ENCODE peak calls at places on chromosome 1, in nine cellular contexts. A is hepatocyte, K is esophagus squamous epithelium, E is LNCaP clone FGC, R is AG10803, V is tibial artery, O is progenitor cell of endocrine pancreas, B is kidney epithelial cell, X is PC-3. W is an unnamed sample.

GRCh38 chr1:35558374-35559316 is 1.0 kb downstream of the NCDN start:
- DNase-seq in V (no peak), A (peak; percentile 57), O (no peak), K (no peak), R (no peak), E (no peak), X (no peak), B (no peak), W (no peak)

GRCh38 chr1:203172184-203173115 is 3.2 kb downstream of the MYBPH start:
- DNase-seq in O (peak; percentile 59), A (peak; percentile 64), R (peak; percentile 64), X (peak; percentile 81), B (no peak), V (no peak), E (peak; percentile 25), K (no peak), W (no peak)

GRCh38 chr1:203103201-203103600 is 17.4 kb upstream of the MYOG start:
- DNase-seq in K (no peak), O (no peak), E (no peak), A (no peak), B (no peak), R (peak; percentile 31), V (no peak), X (no peak), W (peak; percentile 0)

GRCh38 chr1:114671011-114671938 is 1.4 kb upstream of the DENND2C start:
- DNase-seq in V (no peak), B (no peak), R (peak; percentile 16), X (peak; percentile 48), A (no peak), K (no peak), E (no peak), O (no peak), W (no peak)

GRCh38 chr1:147897030-147897756 is 5.4 kb upstream of the GJA8 start:
- DNase-seq in K (no peak), R (no peak), X (peak; percentile 38), A (peak; percentile 34), B (no peak), O (no peak), V (no peak), E (no peak), W (no peak)

GRCh38 chr1:221497051-221497450 is 244.8 kb downstream of the DUSP10 start:
- DNase-seq in K (no peak), X (no peak), O (no peak), A (no peak), E (no peak), B (no peak), R (peak; percentile 20), V (no peak), W (no peak)

GRCh38 chr1:76659171-76659940 is 207.9 kb upstream of the ST6GALNAC5 start:
- DNase-seq in X (peak; percentile 11), R (no peak), O (no peak), B (no peak), V (no peak), A (no peak), K (no peak), E (no peak), W (no peak)

GRCh38 chr1:206899717-206900116 is 2.5 kb downstream of the IL24 start:
- DNase-seq in B (no peak), E (no peak), R (no peak), O (no peak), X (no peak), K (no peak), V (no peak), A (no peak), W (peak; percentile 26)

GRCh38 chr1:89516055-89516454 is 8.6 kb upstream of the LRRC8B start:
- DNase-seq in V (no peak), A (peak; percentile 12), R (peak; percentile 52), E (no peak), B (peak; percentile 45), K (no peak), X (peak; percentile 92), O (no peak), W (no peak)

GRCh38 chr1:2554621-2555387 is 1.4 kb upstream of the TNFRSF14 start:
- DNase-seq in R (no peak), O (no peak), X (peak; percentile 34), K (no peak), E (no peak), B (no peak), A (peak; percentile 44), V (no peak), W (no peak)

GRCh38 chr1:154808909-154809262 is 61.2 kb downstream of the KCNN3 start:
- DNase-seq in B (peak; percentile 25), V (no peak), E (no peak), X (no peak), K (no peak), R (no peak), O (no peak), A (no peak), W (no peak)

GRCh38 chr1:223258751-223259177 is 105.2 kb downstream of the SUSD4 start:
- DNase-seq in B (peak; percentile 47), K (no peak), X (peak; percentile 86), A (peak; percentile 87), V (no peak), R (peak; percentile 56), E (no peak), O (no peak), W (no peak)

GRCh38 chr1:38529946-38530345 is 329.6 kb downstream of the RRAGC start:
- DNase-seq in X (no peak), A (no peak), O (no peak), R (no peak), K (no peak), B (no peak), E (no peak), V (no peak), W (no peak)

GRCh38 chr1:38527373-38527966 is 332.1 kb downstream of the RRAGC start:
- DNase-seq in B (no peak), V (no peak), E (peak; percentile 21), X (peak; percentile 38), K (no peak), O (no peak), R (no peak), A (peak; percentile 31), W (no peak)

GRCh38 chr1:38529337-38529860 is 330.2 kb downstream of the RRAGC start:
- DNase-seq in R (no peak), A (no peak), O (no peak), X (no peak), E (no peak), V (no peak), K (no peak), B (no peak), W (no peak)

GRCh38 chr1:38530957-38531356 is 328.6 kb downstream of the RRAGC start:
- DNase-seq in V (no peak), O (no peak), K (no peak), A (no peak), X (no peak), E (no peak), R (no peak), B (no peak), W (no peak)

GRCh38 chr1:38528600-38528999 is 331.0 kb downstream of the RRAGC start:
- DNase-seq in V (no peak), K (no peak), B (no peak), A (no peak), X (no peak), R (no peak), O (no peak), E (no peak), W (no peak)
- TF ChIP-seq CTCF in V (no peak), K (no peak), B (no peak), A (no peak), X (no peak), R (no peak), O (no peak), E (no peak), W (no peak)

GRCh38 chr1:183885142-183885735 is 80.3 kb downstream of the RGL1 start:
- DNase-seq in V (no peak), K (no peak), O (no peak), R (no peak), X (peak; percentile 5), A (no peak), E (no peak), B (no peak), W (no peak)
- TF ChIP-seq CTCF in V (no peak), K (no peak), O (no peak), R (no peak), X (no peak), A (no peak), E (no peak), B (no peak), W (no peak)

GRCh38 chr1:227542153-227543120 is 20.9 kb upstream of the ZNF678 start:
- DNase-seq in R (peak; percentile 82), X (peak; percentile 98), O (peak; percentile 85), V (peak; percentile 78), A (peak; percentile 91), K (no peak), B (peak; percentile 25), E (no peak), W (peak; percentile 59)
- TF ChIP-seq CTCF in R (peak; percentile 58), X (peak; percentile 97), O (peak; percentile 99), V (peak; percentile 98), A (peak; percentile 89), K (peak; percentile 98), B (peak; percentile 56), E (peak; percentile 40), W (peak; percentile 6)

GRCh38 chr1:208420021-208420420 is 175.8 kb upstream of the PLXNA2 start:
- DNase-seq in R (no peak), B (no peak), A (no peak), X (no peak), V (no peak), K (no peak), O (no peak), E (no peak), W (no peak)
- TF ChIP-seq CTCF in R (no peak), B (no peak), A (no peak), X (no peak), V (no peak), K (no peak), O (no peak), E (no peak), W (no peak)

GRCh38 chr1:224851210-224851849 is 78.1 kb upstream of the DNAH14 start:
- DNase-seq in E (peak; percentile 49), K (no peak), X (peak; percentile 88), O (peak; percentile 16), A (peak; percentile 59), V (peak; percentile 29), R (peak; percentile 58), B (peak; percentile 10), W (peak; percentile 30)
- TF ChIP-seq CTCF in E (peak; percentile 87), K (peak; percentile 61), X (peak; percentile 96), O (peak; percentile 76), A (peak; percentile 52), V (peak; percentile 31), R (peak; percentile 88), B (peak; percentile 80), W (no peak)

DNA sequence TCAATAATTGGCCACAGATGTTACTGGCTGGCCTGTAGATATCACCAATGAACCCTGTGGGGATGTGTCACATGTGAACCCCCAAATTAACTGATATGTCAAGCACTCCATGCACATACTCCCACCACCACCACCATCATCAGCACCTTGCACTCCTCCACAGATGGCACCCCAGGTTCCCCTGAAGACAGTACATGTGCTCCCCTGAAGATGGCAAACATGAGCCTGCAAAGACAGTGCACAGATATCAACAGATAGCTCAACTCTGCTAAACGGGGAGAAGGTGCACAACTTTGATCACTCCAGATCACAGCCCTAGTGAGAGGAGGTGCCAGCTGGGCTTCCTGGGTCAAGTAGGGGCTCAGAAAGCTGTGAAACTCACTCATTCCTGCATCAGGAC is 74.4 kb downstream of the CLCA4 start:
- DNase-seq in B (no peak), E (no peak), V (no peak), R (no peak), K (no peak), A (no peak), O (no peak), X (no peak), W (no peak)
- TF ChIP-seq CTCF in B (no peak), E (peak; percentile 18), V (no peak), R (no peak), K (no peak), A (no peak), O (no peak), X (no peak), W (no peak)

W was measured in lower leg skin.